ENCODE peak calls at places on chromosome 5, in five cellular contexts. Z is HuH-7, M is A172, T is cardiac fibroblast, E is H9. X is an unnamed sample.

GRCh38 chr5:33994845-33995244 is 10.4 kb upstream of the SLC45A2 start:
- DNase-seq in E (no peak), T (peak; percentile 68), M (no peak), Z (no peak), X (no peak)

GRCh38 chr5:2739360-2740050 is 12.0 kb downstream of the IRX2 start:
- DNase-seq in Z (no peak), M (no peak), T (peak; percentile 44), E (peak; percentile 45), X (no peak)

GRCh38 chr5:141846031-141846430 is 32.2 kb downstream of the PCDH1 start:
- DNase-seq in T (peak; percentile 75), Z (no peak), E (peak; percentile 65), M (no peak), X (no peak)

GRCh38 chr5:124136609-124137008 is 609.8 kb downstream of the ZNF608 start:
- DNase-seq in Z (no peak), T (no peak), M (no peak), E (no peak), X (no peak)

GRCh38 chr5:89117131-89117644 is 234.2 kb upstream of the MEF2C start:
- DNase-seq in M (peak; percentile 14), T (no peak), Z (peak; percentile 2), E (no peak), X (no peak)

GRCh38 chr5:14160116-14160515 is 17.0 kb downstream of the TRIO start:
- DNase-seq in M (no peak), Z (no peak), T (no peak), E (no peak), X (no peak)

GRCh38 chr5:81748556-81748955 is 2.3 kb downstream of the SSBP2 start:
- DNase-seq in M (no peak), E (no peak), T (peak; percentile 12), Z (no peak), X (no peak)

GRCh38 chr5:154595662-154596061 is 117.6 kb upstream of the HAND1 start:
- DNase-seq in M (peak; percentile 82), T (no peak), E (no peak), Z (no peak), X (no peak)

GRCh38 chr5:74355041-74355440 is 285.5 kb downstream of the ENC1 start:
- DNase-seq in M (no peak), T (no peak), E (no peak), Z (no peak), X (no peak)

GRCh38 chr5:180088561-180088960 is 17.0 kb upstream of the RNF130 start:
- DNase-seq in T (no peak), Z (no peak), M (no peak), E (no peak), X (no peak)

GRCh38 chr5:30908356-30908755 is 285.1 kb upstream of the CDH6 start:
- DNase-seq in T (no peak), Z (no peak), E (peak; percentile 28), M (no peak), X (no peak)

GRCh38 chr5:67998709-67999251 is 216.8 kb upstream of the PIK3R1 start:
- DNase-seq in T (peak; percentile 93), E (peak; percentile 32), Z (no peak), M (peak; percentile 95), X (no peak)

GRCh38 chr5:518721-519120 is 5.5 kb downstream of the SLC9A3 start:
- DNase-seq in E (no peak), T (no peak), M (peak; percentile 51), Z (no peak), X (no peak)

GRCh38 chr5:107422494-107422893 is 248.2 kb downstream of the EFNA5 start:
- DNase-seq in M (no peak), T (no peak), Z (no peak), E (peak; percentile 33), X (no peak)

GRCh38 chr5:168897387-168898122 is 318.4 kb upstream of the PANK3 start:
- DNase-seq in Z (no peak), E (no peak), M (no peak), T (no peak), X (no peak)

GRCh38 chr5:14580037-14581034 is 1.3 kb upstream of the OTULINL start:
- DNase-seq in M (no peak), T (no peak), Z (no peak), E (no peak), X (no peak)

GRCh38 chr5:109062669-109063068 is 315.0 kb downstream of the FER start:
- DNase-seq in Z (no peak), E (no peak), M (no peak), T (peak; percentile 50), X (no peak)

GRCh38 chr5:4384649-4385048 is 755.5 kb upstream of the ADAMTS16 start:
- DNase-seq in T (no peak), Z (no peak), M (no peak), E (no peak), X (no peak)

GRCh38 chr5:41754857-41755256 is 115.4 kb downstream of the OXCT1 start:
- DNase-seq in M (no peak), E (no peak), T (no peak), Z (peak; percentile 5), X (no peak)

GRCh38 chr5:147968855-147969254 is 62.5 kb upstream of the C5orf46 start:
- DNase-seq in E (no peak), M (peak; percentile 72), T (peak; percentile 4), Z (no peak), X (no peak)

GRCh38 chr5:145718956-145719355 is 116.2 kb downstream of the PRELID2 start:
- DNase-seq in E (no peak), M (peak; percentile 54), T (peak; percentile 52), Z (peak; percentile 14), X (no peak)

GRCh38 chr5:59079622-59080620 is 497.0 kb downstream of the RAB3C start:
- DNase-seq in T (peak; percentile 99), E (no peak), M (peak; percentile 72), Z (no peak), X (no peak)

GRCh38 chr5:59061377-59061776 is 478.5 kb downstream of the RAB3C start:
- DNase-seq in T (peak; percentile 40), Z (no peak), E (no peak), M (no peak), X (no peak)

GRCh38 chr5:139950436-139950835 is 92.7 kb downstream of the NRG2 start:
- DNase-seq in E (no peak), M (no peak), Z (no peak), T (no peak), X (no peak)

GRCh38 chr5:132044207-132044606 is 16.2 kb upstream of the IL3 start:
- DNase-seq in M (no peak), Z (no peak), T (no peak), E (peak; percentile 9), X (no peak)

GRCh38 chr5:128111818-128112448 is 28.4 kb downstream of the SLC12A2 start:
- DNase-seq in M (peak; percentile 48), E (no peak), Z (no peak), T (peak; percentile 74), X (no peak)

GRCh38 chr5:132686193-132686592 is 12.4 kb downstream of the IL4 start:
- DNase-seq in E (no peak), M (no peak), Z (no peak), T (no peak), X (no peak)

GRCh38 chr5:10304932-10305331 is 2.8 kb downstream of the CMBL start:
- DNase-seq in T (no peak), M (no peak), E (no peak), Z (no peak), X (no peak)